ENCODE peak calls at places on chromosomes 12 and 14, in nine cellular contexts. X is RPMI7951; U is lung microvascular endothelial cell; D is iris pigment epithelial cell; T is NCI-H446; M is caudate nucleus; Q is frontal cortex; G is stimulated activated CD8-positive, alpha-beta memory T cell treated with anti-CD3 and anti-CD28 coated beads, Interleukin-12 subunit alpha, Interleukin-12 subunit beta, amount 100 ng/mL, for 4 hours; N is right cardiac atrium. I is an unnamed sample.

GRCh38 chr12:96015672-96016071 is 19.5 kb upstream of the HAL start:
- DNase-seq in X (peak; percentile 9), T (peak; percentile 17), Q (no peak), N (no peak), U (peak; percentile 54), D (peak; percentile 32), G (no peak), M (no peak), I (no peak)

GRCh38 chr12:76346236-76346635 is 2.0 kb downstream of the BBS10 start:
- DNase-seq in M (no peak), N (no peak), G (no peak), D (peak; percentile 71), U (no peak), Q (no peak), T (no peak), X (no peak), I (no peak)

GRCh38 chr12:77231548-77231947 is 166.2 kb upstream of the E2F7 start:
- DNase-seq in G (no peak), X (peak; percentile 72), T (peak; percentile 53), N (peak; percentile 88), M (no peak), D (peak; percentile 31), Q (no peak), U (peak; percentile 26), I (no peak)

GRCh38 chr12:92136883-92137582 is 8.6 kb downstream of the BTG1 start:
- DNase-seq in U (peak; percentile 86), G (no peak), M (no peak), D (peak; percentile 92), T (no peak), Q (no peak), X (peak; percentile 68), N (no peak), I (no peak)

GRCh38 chr12:93638095-93638494 is 39.1 kb upstream of the CRADD start:
- DNase-seq in G (no peak), M (no peak), D (peak; percentile 42), Q (no peak), U (no peak), T (peak; percentile 2), X (no peak), N (no peak), I (no peak)

GRCh38 chr14:22882529-22883190 is 362 bp upstream of the REM2 start:
- DNase-seq in G (peak; percentile 33), X (no peak), Q (peak; percentile 61), U (peak; percentile 28), M (peak; percentile 83), T (no peak), D (peak; percentile 51), N (no peak), I (no peak)

GRCh38 chr14:72559227-72559626 is 334.7 kb downstream of the DPF3 start:
- DNase-seq in Q (no peak), X (peak; percentile 92), M (no peak), N (no peak), U (peak; percentile 79), D (no peak), G (no peak), T (no peak), I (no peak)

GRCh38 chr12:15227004-15227679 is 5.9 kb upstream of the RERG start:
- DNase-seq in X (peak; percentile 37), M (no peak), T (peak; percentile 64), Q (no peak), G (no peak), U (peak; percentile 75), D (peak; percentile 81), N (peak; percentile 47), I (no peak)

GRCh38 chr12:30927210-30927576 is 645 bp downstream of the TSPAN11 start:
- DNase-seq in U (no peak), Q (peak; percentile 34), G (no peak), N (no peak), X (no peak), T (no peak), M (no peak), D (no peak), I (no peak)

GRCh38 chr12:79737875-79738718 is 47.3 kb upstream of the PAWR start:
- DNase-seq in X (peak; percentile 64), N (no peak), T (peak; percentile 65), U (peak; percentile 80), G (no peak), Q (no peak), D (peak; percentile 62), M (no peak), I (no peak)

GRCh38 chr12:6828671-6829531 is 694 bp downstream of the P3H3 start:
- DNase-seq in M (no peak), G (no peak), D (peak; percentile 78), Q (no peak), X (peak; percentile 34), T (peak; percentile 52), N (no peak), U (peak; percentile 66), I (peak; percentile 23)

GRCh38 chr12:92075425-92075891 is 70.2 kb downstream of the BTG1 start:
- DNase-seq in G (no peak), D (peak; percentile 90), X (no peak), T (no peak), N (no peak), M (no peak), U (peak; percentile 28), Q (no peak), I (no peak)

GRCh38 chr14:104283197-104284106 is 145.1 kb downstream of the KIF26A start:
- DNase-seq in U (no peak), T (peak; percentile 45), D (no peak), Q (no peak), X (no peak), M (no peak), G (no peak), N (no peak), I (no peak)

GRCh38 chr12:1680804-1681492 is 9.9 kb upstream of the ADIPOR2 start:
- DNase-seq in T (no peak), M (no peak), X (no peak), U (peak; percentile 94), D (no peak), Q (no peak), G (no peak), N (no peak), I (no peak)

GRCh38 chr12:118980407-118981014 is 830 bp upstream of the SRRM4 start:
- DNase-seq in U (no peak), Q (no peak), M (no peak), N (no peak), X (no peak), D (no peak), T (peak; percentile 79), G (no peak), I (no peak)

GRCh38 chr12:5808956-5809355 is 136.1 kb downstream of the ANO2 start:
- DNase-seq in T (no peak), Q (no peak), U (no peak), G (no peak), N (no peak), D (peak; percentile 45), M (no peak), X (peak; percentile 94), I (no peak)

GRCh38 chr12:46664771-46665287 is 161.0 kb downstream of the SLC38A4 start:
- DNase-seq in M (no peak), U (peak; percentile 97), X (peak; percentile 88), T (no peak), G (no peak), D (peak; percentile 98), Q (no peak), N (no peak), I (no peak)

GRCh38 chr12:119020377-119021360 is 39.3 kb downstream of the SRRM4 start:
- DNase-seq in T (no peak), Q (no peak), N (peak; percentile 50), D (no peak), M (no peak), G (no peak), X (no peak), U (no peak), I (no peak)

GRCh38 chr12:53097207-53097563 is 282 bp upstream of the IGFBP6 start:
- DNase-seq in T (no peak), N (no peak), U (peak; percentile 19), Q (no peak), G (no peak), D (peak; percentile 20), X (peak; percentile 32), M (no peak), I (no peak)

GRCh38 chr14:76186318-76187027 is 34.8 kb downstream of the GPATCH2L start:
- DNase-seq in N (no peak), T (no peak), D (no peak), M (no peak), U (no peak), Q (no peak), X (no peak), G (no peak), I (no peak)

I was measured in activated gamma-delta T cell.